ENCODE peak calls at places on chromosome 7, in four cellular contexts. R, G, F and Q are unnamed samples.

GRCh38 chr7:150962743-150963399 is 15.2 kb downstream of the KCNH2 start:
- DNase-seq in R (peak), F (no peak), G (no peak), Q (no peak)

GRCh38 chr7:149209518-149210269 is 14.3 kb downstream of the ZNF282 start:
- DNase-seq in F (peak), G (peak), R (peak), Q (peak)

GRCh38 chr7:148729984-148730733 is 31.5 kb downstream of the CUL1 start:
- DNase-seq in G (peak), F (peak), R (no peak), Q (peak)

GRCh38 chr7:568681-569035 is 49.0 kb upstream of the PDGFA start:
- DNase-seq in F (no peak), R (no peak), G (no peak), Q (no peak)

GRCh38 chr7:90621130-90621891 is 25.2 kb downstream of the CDK14 start:
- DNase-seq in F (no peak), R (no peak), G (no peak), Q (no peak)

GRCh38 chr7:124796771-124797170 is 31.2 kb upstream of the GPR37 start:
- DNase-seq in R (no peak), F (no peak), G (no peak), Q (no peak)

GRCh38 chr7:15399446-15399845 is 162.4 kb downstream of the AGMO start:
- DNase-seq in R (no peak), F (no peak), G (peak), Q (no peak)

GRCh38 chr7:121537031-121537430 is 140.9 kb upstream of the FAM3C start:
- DNase-seq in G (peak), F (no peak), R (no peak), Q (no peak)

GRCh38 chr7:66167773-66168367 is 37.3 kb upstream of the TPST1 start:
- DNase-seq in R (no peak), G (peak), F (peak), Q (peak)

GRCh38 chr7:82506208-82506607 is 62.6 kb upstream of the CACNA2D1 start:
- DNase-seq in G (no peak), F (no peak), R (no peak), Q (peak)

GRCh38 chr7:5500777-5501350 is 77.2 kb upstream of the TNRC18 start:
- DNase-seq in F (no peak), R (no peak), G (no peak), Q (no peak)

GRCh38 chr7:139133335-139134139 is 24.0 kb upstream of the ZC3HAV1 start:
- DNase-seq in G (peak), R (peak), F (peak), Q (peak)

GRCh38 chr7:15306286-15306685 is 255.5 kb downstream of the AGMO start:
- DNase-seq in G (no peak), F (no peak), R (no peak), Q (no peak)

GRCh38 chr7:151448261-151449252 is 8.6 kb upstream of the CRYGN start:
- DNase-seq in F (no peak), G (peak), R (peak), Q (peak)

GRCh38 chr7:29017666-29018065 is 59.5 kb upstream of the TRIL start:
- DNase-seq in G (peak), R (no peak), F (peak), Q (peak)

GRCh38 chr7:135678612-135679575 is 16.6 kb downstream of the STMP1 start:
- DNase-seq in F (peak), R (no peak), G (peak), Q (no peak)

GRCh38 chr7:30173058-30173897 is 38.5 kb downstream of the MTURN start:
- DNase-seq in F (peak), R (no peak), G (peak), Q (peak)

GRCh38 chr7:103964269-103964668 is 25.2 kb downstream of the RELN start:
- DNase-seq in F (no peak), R (no peak), G (no peak), Q (no peak)

GRCh38 chr7:113402005-113402404 is 283.7 kb upstream of the SMIM30 start:
- DNase-seq in R (no peak), G (no peak), F (no peak), Q (no peak)

GRCh38 chr7:79590571-79591274 is 137.3 kb upstream of the MAGI2 start:
- DNase-seq in G (no peak), R (no peak), F (no peak), Q (no peak)

GRCh38 chr7:142440219-142441073 is 182.6 kb upstream of the PRSS58 start:
- DNase-seq in R (peak), G (peak), F (peak), Q (peak)

GRCh38 chr7:50677279-50677996 is 105.3 kb downstream of the GRB10 start:
- DNase-seq in R (no peak), G (no peak), F (no peak), Q (no peak)

GRCh38 chr7:28151965-28152364 is 28.6 kb downstream of the JAZF1 start:
- DNase-seq in R (peak), G (peak), F (peak), Q (peak)

GRCh38 chr7:44696728-44697127 is 51.9 kb upstream of the ZMIZ2 start:
- DNase-seq in G (no peak), R (no peak), F (no peak), Q (no peak)

GRCh38 chr7:151104411-151105235 is 18.3 kb downstream of the AGAP3 start:
- DNase-seq in R (no peak), F (peak), G (peak), Q (peak)

GRCh38 chr7:132557489-132558044 is 18.7 kb downstream of the PLXNA4 start:
- DNase-seq in R (no peak), G (peak), F (peak), Q (no peak)

GRCh38 chr7:145289384-145289783 is 453.5 kb upstream of the TPK1 start:
- DNase-seq in G (no peak), F (no peak), R (no peak), Q (no peak)

GRCh38 chr7:102991540-102992214 is 78.9 kb downstream of the LRRC17 start:
- DNase-seq in F (peak), R (no peak), G (peak), Q (peak)

GRCh38 chr7:40839881-40840280 is 705.1 kb downstream of the SUGCT start:
- DNase-seq in R (no peak), F (peak), G (peak), Q (peak)

GRCh38 chr7:134891262-134892001 is 94.9 kb upstream of the AGBL3 start:
- DNase-seq in G (peak), F (peak), R (peak), Q (peak)

GRCh38 chr7:1936531-1937251 is 266.6 kb downstream of the ELFN1 start:
- DNase-seq in R (no peak), G (no peak), F (no peak), Q (no peak)

GRCh38 chr7:75931676-75932075 is 16.7 kb downstream of the POR start:
- DNase-seq in G (peak), F (no peak), R (no peak), Q (no peak)

GRCh38 chr7:159067870-159068787 is 76.5 kb downstream of the VIPR2 start:
- DNase-seq in R (no peak), F (no peak), G (no peak), Q (peak)
- TF ChIP-seq CTCF in R (no peak), F (no peak), G (no peak), Q (no peak)

DNA sequence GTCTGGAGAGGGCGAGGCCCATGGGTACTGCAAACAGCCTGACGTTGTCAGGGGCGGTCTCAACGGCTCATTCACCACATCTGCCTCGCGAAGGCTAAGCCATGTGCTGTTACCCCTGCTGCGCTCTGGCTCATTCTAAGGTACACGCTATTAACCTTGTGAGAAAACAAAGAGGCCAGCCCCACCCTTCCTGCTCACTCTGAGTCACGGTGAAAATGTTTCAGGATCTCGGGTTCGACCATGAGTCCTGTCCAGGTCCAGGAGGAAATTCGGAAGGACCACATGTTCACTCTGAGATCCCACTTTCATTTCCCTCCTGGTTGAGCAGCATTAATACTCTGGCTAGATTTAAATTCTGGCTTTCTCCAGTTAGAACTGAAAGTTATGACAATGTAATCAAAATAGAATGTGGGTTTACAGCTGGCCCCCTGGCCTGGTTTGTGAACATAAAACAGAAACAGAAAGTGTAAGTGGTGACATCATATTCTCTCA is 55.2 kb downstream of the EGFR start:
- DNase-seq in G (peak), R (peak), F (peak), Q (peak)
- H3K27ac ChIP-seq in G (peak), R (peak), F (peak), Q (peak)

GRCh38 chr7:11931306-11931705 is 99.3 kb upstream of the THSD7A start:
- DNase-seq in G (peak), R (no peak), F (peak), Q (no peak)
- TF ChIP-seq CTCF in G (no peak), R (no peak), F (no peak), Q (no peak)

DNA sequence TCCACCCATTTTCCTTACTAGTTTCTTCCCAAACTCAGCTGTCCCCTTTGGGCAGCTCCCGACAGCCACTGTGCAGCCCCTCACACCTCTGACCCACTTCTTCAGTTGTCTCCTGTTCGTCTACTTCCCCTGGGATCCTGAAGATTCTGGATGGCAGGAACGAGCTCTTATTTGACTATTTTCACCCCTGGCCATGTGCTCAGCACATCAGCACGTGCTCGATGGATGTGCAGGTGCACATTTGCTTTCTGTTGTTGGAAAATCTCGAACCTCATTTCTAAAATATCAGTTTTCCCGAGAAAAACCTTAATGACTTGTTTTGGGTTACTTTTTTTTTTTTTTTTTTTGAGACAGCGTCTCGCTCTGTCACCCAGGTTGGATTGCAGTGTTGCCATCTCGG is 31.8 kb upstream of the RBM33 start:
- DNase-seq in G (no peak), F (no peak), R (no peak), Q (no peak)
- H3K27ac ChIP-seq in G (no peak), F (no peak), R (no peak), Q (no peak)

GRCh38 chr7:26345837-26346236 is 54.2 kb downstream of the SNX10 start:
- DNase-seq in G (no peak), R (no peak), F (no peak), Q (no peak)
- TF ChIP-seq CTCF in G (no peak), R (no peak), F (no peak), Q (no peak)

DNA sequence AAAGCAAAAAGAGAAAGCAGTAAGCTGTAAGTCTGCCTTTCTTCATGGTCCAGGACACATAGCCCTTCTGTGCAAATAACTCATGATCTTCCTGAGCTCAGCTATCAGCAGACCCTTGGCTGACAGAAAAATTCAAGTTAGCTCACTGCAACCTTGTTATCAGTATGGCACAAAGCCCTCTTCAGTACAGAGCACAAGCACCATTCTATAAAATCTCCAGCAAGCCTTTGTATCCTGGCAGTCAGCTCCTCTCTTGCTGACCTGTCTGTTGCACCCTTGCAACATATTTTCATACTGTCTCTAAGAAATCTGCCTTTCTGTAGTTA is 29.4 kb downstream of the WASL start:
- DNase-seq in G (no peak), F (no peak), R (no peak), Q (no peak)
- H3K27ac ChIP-seq in G (no peak), F (no peak), R (no peak), Q (no peak)

DNA sequence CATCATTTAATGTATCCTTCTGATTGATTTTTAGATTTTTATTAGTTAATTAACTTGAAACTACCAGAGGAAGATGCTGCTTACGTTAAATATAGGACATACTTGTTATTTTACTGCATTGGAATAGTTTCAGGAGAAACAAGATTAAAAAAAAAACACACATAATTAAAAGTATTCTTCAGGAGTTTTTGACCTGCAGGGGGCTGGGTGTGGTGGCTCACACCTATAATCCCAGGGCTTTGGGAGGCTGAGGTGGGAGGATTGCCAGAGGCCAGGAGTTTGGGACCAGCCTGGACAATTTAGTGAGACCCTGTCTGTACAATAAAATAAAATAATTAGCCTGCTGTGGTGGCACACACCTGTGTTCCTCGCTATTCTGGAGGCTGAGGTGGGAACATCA is 10.7 kb downstream of the CBLL1 start:
- DNase-seq in G (no peak), F (no peak), R (no peak), Q (no peak)
- TF ChIP-seq CTCF in G (no peak), F (no peak), R (peak), Q (peak)

DNA sequence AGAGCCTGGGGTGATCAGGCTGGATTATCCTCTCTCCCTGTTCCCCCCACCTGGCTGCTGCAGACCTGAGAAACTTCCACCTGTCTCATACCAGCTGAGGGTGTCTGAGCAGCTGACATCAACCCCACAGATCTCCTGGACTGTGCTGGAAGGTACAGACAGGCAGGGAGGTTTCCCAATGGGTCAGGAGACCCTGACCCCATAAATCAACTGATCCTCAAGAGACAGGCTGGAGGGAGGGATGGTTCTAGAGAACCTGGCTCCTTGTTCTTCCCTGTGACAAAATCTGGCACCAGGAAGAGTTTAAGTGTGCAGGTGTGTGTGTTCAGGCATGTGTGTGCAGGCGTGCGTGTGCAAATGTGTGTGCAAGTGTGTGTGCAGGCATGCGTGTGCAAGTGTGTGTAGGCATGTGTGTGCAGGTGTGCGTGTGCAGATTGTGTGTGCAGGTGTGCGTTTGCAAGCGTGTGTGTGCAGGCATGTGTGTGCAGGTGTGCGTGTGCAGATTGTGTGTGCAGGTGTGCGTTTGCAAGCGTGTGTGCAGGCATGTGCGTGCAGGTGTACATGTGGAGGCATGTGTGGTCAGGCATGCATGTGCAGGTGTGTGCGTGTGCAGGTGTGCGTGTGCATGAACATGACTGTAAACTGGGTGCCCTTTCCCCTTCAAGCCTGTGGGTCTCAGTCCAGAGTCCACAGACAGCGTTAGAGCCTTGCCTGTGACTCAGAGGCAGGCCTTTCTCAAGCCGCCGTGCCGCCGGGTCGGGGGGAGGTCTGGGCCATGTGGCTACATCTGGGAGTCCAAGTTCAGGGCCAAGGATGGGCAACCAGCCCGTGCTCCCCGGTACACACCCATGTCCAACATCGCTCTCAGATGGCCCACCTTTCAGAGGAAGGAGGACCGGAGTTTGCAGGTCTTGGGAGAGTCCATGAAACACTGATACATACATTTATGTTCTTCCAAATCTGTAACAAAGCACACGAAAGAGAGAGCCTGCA is 50.1 kb upstream of the ELN start:
- DNase-seq in G (peak), F (no peak), R (no peak), Q (no peak)
- H3K27ac ChIP-seq in G (no peak), F (no peak), R (no peak), Q (no peak)